ENCODE peak calls at places on chromosomes 5 and 9, in six cellular contexts. J is neuronal stem cell, I is breast epithelium, E is mammary epithelial cell, K is MM.1S, T is ovary. R is an unnamed sample. For H3K9me3, the result is how much of the 10 kb centered on the place peaks cover.

GRCh38 chr9:34675048-34675714 is 12.7 kb upstream of the CCL27 start:
- DNase-seq in J (peak), I (no peak), E (peak), K (peak), T (no peak), R (peak)

GRCh38 chr9:3292311-3292710 is 233.5 kb downstream of the RFX3 start:
- DNase-seq in J (no peak), I (no peak), E (no peak), K (no peak), T (no peak), R (peak)

GRCh38 chr9:108035485-108035884 is 545.9 kb upstream of the KLF4 start:
- DNase-seq in J (no peak), I (no peak), E (no peak), K (no peak), T (no peak), R (peak)

GRCh38 chr9:117546894-117547293 is 132.0 kb upstream of the ASTN2 start:
- DNase-seq in J (no peak), I (no peak), E (peak), K (no peak), T (no peak), R (no peak)

GRCh38 chr9:88567870-88568269 is 32.9 kb downstream of the NXNL2 start:
- DNase-seq in J (no peak), I (no peak), E (no peak), K (no peak), T (no peak), R (no peak)

GRCh38 chr9:133597316-133597957 is 11.8 kb downstream of the FAM163B start:
- DNase-seq in J (no peak), I (no peak), E (no peak), K (no peak), T (no peak), R (no peak)

GRCh38 chr5:177514541-177514940 is 2.2 kb downstream of the DDX41 start:
- DNase-seq in J (no peak), I (no peak), E (no peak), K (no peak), T (no peak), R (no peak)

GRCh38 chr9:125532412-125532811 is 174.6 kb downstream of the MAPKAP1 start:
- DNase-seq in J (no peak), I (no peak), E (no peak), K (no peak), T (no peak), R (peak)

GRCh38 chr9:135555910-135556309 is 5.6 kb upstream of the PAEP start:
- DNase-seq in J (no peak), I (no peak), E (no peak), K (no peak), T (no peak), R (no peak)

GRCh38 chr5:73822989-73823339 is 197.0 kb downstream of the ARHGEF28 start:
- DNase-seq in J (no peak), I (no peak), E (peak), K (no peak), T (no peak), R (peak)

GRCh38 chr5:172548981-172549707 is 91.9 kb upstream of the NEURL1B start:
- DNase-seq in J (no peak), I (no peak), E (no peak), K (no peak), T (no peak), R (no peak)

GRCh38 chr5:61115968-61116367 is 46.3 kb downstream of the SMIM15 start:
- DNase-seq in J (no peak), I (no peak), E (no peak), K (peak), T (no peak), R (no peak)

GRCh38 chr9:21995652-21996275 is 1.2 kb downstream of the CDKN2B-AS1 start:
- DNase-seq in J (no peak), I (no peak), E (no peak), K (no peak), T (peak), R (peak)

GRCh38 chr9:81521892-81522291 is 167.5 kb downstream of the TLE1 start:
- DNase-seq in J (no peak), I (no peak), E (peak), K (no peak), T (no peak), R (no peak)

GRCh38 chr9:15720861-15721260 is 168.0 kb downstream of the CCDC171 start:
- DNase-seq in J (no peak), I (no peak), E (no peak), K (no peak), T (no peak), R (no peak)

GRCh38 chr9:4678679-4679267 is 596 bp upstream of the CDC37L1 start:
- DNase-seq in J (peak), I (no peak), E (peak), K (peak), T (no peak), R (peak)

GRCh38 chr9:79432485-79432884 is 139.3 kb upstream of the TLE4 start:
- DNase-seq in J (no peak), I (no peak), E (no peak), K (no peak), T (no peak), R (no peak)

DNA sequence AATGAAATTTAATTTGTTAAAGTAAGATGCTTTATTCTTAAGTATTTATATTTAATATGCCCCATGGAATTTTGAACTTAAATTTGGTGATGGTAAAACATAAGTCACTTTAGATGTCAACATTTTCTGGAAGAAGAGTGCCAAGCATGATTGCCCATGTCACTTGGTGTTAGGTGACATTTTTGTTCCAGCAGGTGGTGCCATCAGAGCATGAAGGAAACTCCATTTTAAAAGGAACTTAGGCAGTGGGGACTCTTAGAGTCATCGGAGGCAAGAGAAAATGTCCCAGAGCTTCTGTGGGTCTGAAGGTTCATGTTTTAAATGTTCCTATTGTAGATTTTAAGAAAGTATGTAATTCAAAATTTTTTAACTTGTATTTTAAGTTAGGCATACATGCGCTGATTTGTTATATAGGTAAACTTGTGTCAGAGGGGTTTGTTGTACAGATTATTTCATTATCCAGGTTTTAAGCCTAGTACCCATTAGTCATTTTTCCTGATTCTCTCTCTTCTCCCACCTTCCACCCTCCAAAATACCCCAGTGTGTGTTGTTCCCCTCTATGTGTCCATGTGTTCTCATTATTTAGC is 789.3 kb downstream of the SEMA5A start:
- DNase-seq in J (peak), I (no peak), E (peak), K (peak), T (no peak), R (peak)
- H3K9me3 ChIP-seq in J (under half), I (under half), E (under half), K (under half), T (under half), R (under half)

GRCh38 chr9:65409471-65409980 is 124.5 kb upstream of the FOXD4L5 start:
- DNase-seq in J (no peak), I (no peak), E (no peak), K (no peak), T (no peak), R (no peak)

GRCh38 chr9:65410926-65411325 is 125.9 kb upstream of the FOXD4L5 start:
- DNase-seq in J (no peak), I (no peak), E (no peak), K (no peak), T (no peak), R (no peak)

GRCh38 chr9:65411336-65411735 is 126.3 kb upstream of the FOXD4L5 start:
- DNase-seq in J (no peak), I (no peak), E (no peak), K (no peak), T (no peak), R (no peak)

DNA sequence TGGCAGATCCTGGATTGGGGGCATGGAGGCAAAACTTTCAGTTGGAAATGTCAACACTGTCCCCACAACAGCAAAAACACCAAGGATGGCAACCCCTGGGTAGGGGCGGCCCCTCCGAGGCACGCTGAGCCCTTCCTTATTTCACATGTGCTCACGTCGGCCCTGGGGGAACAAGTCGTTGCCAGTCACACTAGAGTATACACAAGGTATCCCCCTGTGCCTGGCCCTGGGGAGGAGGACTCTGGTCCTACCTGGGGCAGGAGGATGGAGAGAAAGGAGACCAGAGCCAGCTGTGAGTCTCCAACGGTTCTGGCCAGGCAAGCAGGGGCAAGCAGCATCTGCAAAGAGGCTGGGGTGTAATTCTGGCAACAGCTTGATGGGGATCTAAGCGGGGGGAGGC is 126.9 kb upstream of the FOXD4L5 start:
- DNase-seq in J (no peak), I (no peak), E (no peak), K (no peak), T (no peak), R (no peak)
- H3K9me3 ChIP-seq in J (under half), I (under half), E (under half), K (under half), T (under half), R (under half)

DNA sequence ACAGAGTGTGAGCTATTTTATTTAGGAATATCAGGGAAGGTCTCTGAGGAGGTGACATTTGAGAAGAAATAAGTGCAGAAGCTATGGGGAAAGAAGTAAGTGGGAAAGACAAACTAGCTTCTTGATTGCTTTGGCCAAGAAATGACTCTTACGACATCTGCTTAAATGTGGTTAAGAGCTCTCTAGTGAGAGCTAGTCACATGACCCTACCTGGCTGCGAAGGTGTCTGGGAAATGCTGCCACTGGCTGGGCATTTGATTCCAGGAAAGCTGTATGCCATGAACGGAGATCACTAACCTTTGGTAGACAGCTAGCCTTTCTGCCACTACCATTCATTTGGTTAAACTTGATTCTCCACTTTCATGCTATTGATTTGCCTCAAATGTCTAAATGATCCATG is 80.1 kb downstream of the KIAA0825 start:
- DNase-seq in J (no peak), I (no peak), E (no peak), K (no peak), T (no peak), R (no peak)
- H3K9me3 ChIP-seq in J (under half), I (under half), E (under half), K (under half), T (under half), R (under half)

GRCh38 chr5:45109062-45109461 is 300.3 kb downstream of the MRPS30 start:
- DNase-seq in J (no peak), I (no peak), E (no peak), K (no peak), T (no peak), R (no peak)
- H3K9me3 ChIP-seq in J (under half), I (under half), E (under half), K (under half), T (under half), R (under half)

DNA sequence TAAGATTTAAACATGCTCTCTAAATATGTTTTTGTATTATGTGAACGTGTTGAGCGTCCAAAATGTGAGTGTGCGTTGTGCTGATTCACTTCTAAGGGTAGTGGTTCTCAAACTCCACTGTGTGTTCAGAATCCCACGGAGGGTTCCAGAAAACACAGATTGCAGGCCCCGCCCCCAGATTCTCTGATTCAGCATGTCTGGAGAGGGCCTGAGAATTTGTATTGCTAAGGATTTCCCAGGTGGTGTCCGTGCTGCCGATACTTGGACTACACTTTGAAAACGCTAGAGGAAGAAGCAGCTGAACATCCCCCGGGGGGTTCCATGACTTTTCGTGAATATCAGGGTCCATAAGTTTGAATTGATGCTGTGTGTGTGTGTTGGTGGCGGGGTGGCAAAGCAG is 1043.2 kb upstream of the WWC1 start:
- DNase-seq in J (no peak), I (no peak), E (no peak), K (no peak), T (no peak), R (no peak)
- H3K9me3 ChIP-seq in J (under half), I (under half), E (under half), K (under half), T (under half), R (under half)

DNA sequence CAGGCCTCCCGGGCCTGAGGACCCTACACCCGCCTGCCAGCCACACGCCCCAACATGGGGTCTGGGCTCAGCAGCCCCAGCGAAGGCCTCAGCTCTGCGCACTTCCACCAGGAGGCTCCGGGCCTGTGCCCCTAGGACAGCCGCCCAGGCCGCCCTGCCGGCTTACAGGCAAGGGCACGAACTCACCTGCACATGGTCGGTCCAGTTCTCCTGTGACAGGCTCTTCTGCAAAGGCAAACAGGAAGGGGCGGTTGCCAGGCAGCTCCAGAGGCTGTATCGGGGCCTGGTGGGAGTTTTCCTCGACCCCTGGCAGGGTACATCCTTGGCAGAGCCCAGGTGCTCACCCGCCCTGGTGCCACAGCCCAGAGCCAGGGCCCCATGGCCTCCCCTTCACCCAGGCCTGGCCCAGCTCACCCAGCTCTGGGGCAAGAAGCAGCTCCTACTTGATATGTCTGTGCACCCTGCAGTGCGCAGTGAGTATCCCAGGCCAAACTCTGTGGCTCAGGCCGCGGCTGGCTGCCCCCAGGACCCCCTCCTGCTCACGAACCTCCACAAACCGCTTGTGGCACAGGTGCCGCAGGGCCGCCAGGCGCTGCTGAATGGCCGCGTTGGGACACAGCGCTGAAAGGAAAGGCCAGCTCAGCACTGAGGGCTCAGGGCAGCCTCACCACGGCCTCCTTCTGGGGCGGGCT is 52.2 kb upstream of the NRARP start:
- DNase-seq in J (no peak), I (no peak), E (no peak), K (no peak), T (no peak), R (no peak)
- H3K9me3 ChIP-seq in J (under half), I (under half), E (under half), K (under half), T (under half), R (under half)

R was measured in fibroblast of lung.